ENCODE peak calls at places on chromosomes 6 and 20, in six cellular contexts. U, H, N, Q, R and D are unnamed samples.

GRCh38 chr6:21523652-21524051 is 69.9 kb upstream of the SOX4 start:
- DNase-seq in H (no peak), N (no peak), R (no peak), U (no peak), Q (no peak), D (no peak)

GRCh38 chr6:119226089-119226488 is 123.5 kb downstream of the MAN1A1 start:
- DNase-seq in U (no peak), N (no peak), Q (no peak), H (no peak), R (no peak), D (no peak)

GRCh38 chr6:70241991-70242420 is 60.9 kb downstream of the COL9A1 start:
- DNase-seq in Q (no peak), U (no peak), N (no peak), H (no peak), R (no peak), D (no peak)

GRCh38 chr6:54992789-54993188 is 146.2 kb downstream of the FAM83B start:
- DNase-seq in U (peak), H (no peak), Q (no peak), R (no peak), N (no peak), D (peak)

GRCh38 chr20:53510266-53510665 is 83.4 kb downstream of the ZNF217 start:
- DNase-seq in N (no peak), R (no peak), H (no peak), U (no peak), Q (no peak), D (no peak)

GRCh38 chr6:102387351-102388033 is 994.0 kb downstream of the GRIK2 start:
- DNase-seq in Q (peak), R (no peak), N (peak), U (no peak), H (no peak), D (no peak)

GRCh38 chr20:34915131-34915530 is 38.7 kb downstream of the ACSS2 start:
- DNase-seq in H (no peak), Q (no peak), N (no peak), U (no peak), R (no peak), D (no peak)

GRCh38 chr6:139482184-139482751 is 107.8 kb upstream of the CITED2 start:
- DNase-seq in U (peak), N (no peak), R (no peak), Q (no peak), H (peak), D (no peak)

GRCh38 chr6:104686550-104687155 is 173.1 kb downstream of the HACE1 start:
- DNase-seq in U (no peak), H (no peak), N (no peak), Q (no peak), R (no peak), D (no peak)

GRCh38 chr20:50594591-50595432 is 84.6 kb downstream of the PTPN1 start:
- DNase-seq in U (no peak), N (no peak), H (no peak), R (no peak), Q (no peak), D (no peak)

GRCh38 chr20:46260480-46260879 is 47.8 kb downstream of the CDH22 start:
- DNase-seq in N (no peak), U (no peak), H (no peak), R (no peak), Q (peak), D (peak)

GRCh38 chr6:134698228-134698627 is 251.7 kb downstream of the ALDH8A1 start:
- DNase-seq in N (no peak), R (no peak), Q (no peak), H (peak), U (no peak), D (no peak)

GRCh38 chr20:25191689-25192088 is 3.8 kb upstream of the ENTPD6 start:
- DNase-seq in N (no peak), Q (no peak), R (no peak), U (no peak), H (no peak), D (no peak)

GRCh38 chr6:89035252-89036106 is 45.1 kb upstream of the PNRC1 start:
- DNase-seq in H (peak), N (peak), R (peak), U (no peak), Q (peak), D (peak)

GRCh38 chr6:11462742-11463414 is 74.7 kb upstream of the TMEM170B start:
- DNase-seq in H (peak), U (no peak), R (no peak), N (no peak), Q (no peak), D (no peak)

GRCh38 chr20:63750807-63751470 is 11.4 kb downstream of the SLC2A4RG start:
- DNase-seq in U (no peak), H (no peak), R (no peak), N (no peak), Q (no peak), D (no peak)

GRCh38 chr6:150153905-150154492 is 11.2 kb downstream of the PPP1R14C start:
- DNase-seq in H (no peak), Q (peak), R (peak), N (no peak), U (no peak), D (peak)

GRCh38 chr20:5786930-5787826 is 37.0 kb downstream of the SHLD1 start:
- DNase-seq in N (no peak), U (no peak), R (peak), H (peak), Q (peak), D (peak)

GRCh38 chr6:10256113-10256690 is 158.7 kb downstream of the TFAP2A start:
- DNase-seq in U (peak), Q (no peak), R (no peak), N (no peak), H (no peak), D (peak)

DNA sequence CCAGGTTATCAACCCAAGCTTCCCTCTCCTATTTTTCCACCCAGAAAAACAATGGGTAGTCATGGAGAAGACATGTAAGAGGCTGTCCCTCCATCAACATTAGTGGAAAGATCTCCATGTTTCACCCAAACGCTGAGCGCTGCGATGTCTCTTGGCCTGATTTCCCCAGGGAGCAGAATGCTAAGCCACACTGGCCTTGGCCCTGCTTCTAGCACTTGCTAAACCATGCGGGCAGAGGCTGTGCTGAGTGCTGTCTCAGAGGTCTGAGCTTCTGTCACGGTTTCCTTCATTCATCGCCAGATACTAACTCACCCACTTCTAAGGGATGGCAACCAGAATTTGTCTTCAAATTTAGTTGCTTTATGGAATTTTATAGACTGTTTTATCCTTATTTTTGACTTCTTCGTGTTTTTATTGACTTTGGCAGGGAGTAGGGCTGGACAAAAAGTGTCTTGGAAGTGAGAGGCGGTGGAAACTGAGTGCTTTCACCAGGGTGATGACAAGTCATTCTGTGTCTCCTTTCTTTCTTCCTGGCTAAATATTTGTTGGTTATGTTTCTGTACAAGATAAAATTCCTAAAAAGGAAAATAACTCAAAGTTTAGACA is 181.4 kb upstream of the UST start:
- DNase-seq in N (no peak), R (no peak), H (no peak), Q (no peak), U (no peak), D (peak)
- H3K4me2 ChIP-seq in N (no peak), R (peak), H (no peak), Q (peak), U (no peak), D (peak)

GRCh38 chr6:156840136-156840535 is 63.0 kb downstream of the ARID1B start:
- DNase-seq in H (no peak), Q (no peak), U (no peak), N (no peak), R (no peak), D (peak)
- H3K27ac ChIP-seq in H (peak), Q (no peak), U (no peak), N (no peak), R (peak), D (peak)

DNA sequence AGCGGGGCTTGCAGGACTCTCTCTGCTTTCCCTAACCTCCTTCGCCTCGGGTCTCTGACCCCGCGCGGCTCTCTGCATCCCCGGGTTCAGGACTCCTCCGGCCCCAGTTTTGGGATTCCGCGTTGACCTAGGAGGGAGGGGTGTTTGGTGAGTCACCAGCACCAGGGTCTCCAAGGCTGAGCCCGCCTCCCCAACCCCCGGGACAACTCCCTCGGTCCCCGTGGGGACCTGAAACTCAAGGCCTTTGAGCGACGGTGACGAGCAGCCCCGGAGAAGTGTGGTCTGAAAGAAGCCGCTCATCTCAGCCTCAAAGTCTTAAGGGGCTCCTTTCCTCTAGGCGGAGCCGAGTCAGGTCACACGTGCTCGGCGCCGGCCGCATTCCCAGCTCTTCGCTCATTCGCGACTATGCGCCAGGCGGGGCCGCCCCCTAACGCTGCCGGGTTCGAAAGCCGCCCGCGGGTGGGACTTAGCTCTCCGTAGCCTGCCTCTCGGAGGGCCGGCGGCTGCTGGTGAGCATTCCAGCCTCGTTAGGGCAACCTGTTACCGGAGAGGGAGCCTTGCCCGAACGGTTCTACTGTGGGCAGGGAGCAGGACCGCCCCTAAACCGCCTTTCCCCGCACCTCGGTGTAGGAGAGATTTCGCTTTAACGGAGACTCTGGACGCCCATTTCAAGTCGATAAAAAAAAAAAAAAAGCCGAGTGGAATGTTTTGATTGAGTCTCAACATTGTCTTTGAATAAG is 3.0 kb upstream of the PRDM13 start:
- DNase-seq in R (peak), H (no peak), U (no peak), Q (no peak), N (no peak), D (peak)
- TF ChIP-seq EZH2 in R (peak), H (peak), U (no peak), Q (peak), N (peak), D (peak)

GRCh38 chr6:56955171-56956155 is 556 bp downstream of the BEND6 start:
- DNase-seq in H (peak), Q (peak), U (peak), R (peak), N (peak), D (peak)
- H3K4me2 ChIP-seq in H (peak), Q (peak), U (peak), R (peak), N (peak), D (peak)

GRCh38 chr20:49267327-49267726 is 10.5 kb downstream of the ZNFX1 start:
- DNase-seq in N (no peak), H (no peak), U (peak), Q (no peak), R (no peak), D (no peak)

GRCh38 chr20:49268600-49269365 is 9.1 kb downstream of the ZNFX1 start:
- DNase-seq in U (peak), Q (no peak), N (no peak), R (peak), H (peak), D (peak)

GRCh38 chr20:49270736-49271135 is 7.1 kb downstream of the ZNFX1 start:
- DNase-seq in N (no peak), H (no peak), Q (no peak), U (no peak), R (no peak), D (no peak)

GRCh38 chr20:49272654-49273053 is 5.2 kb downstream of the ZNFX1 start:
- DNase-seq in R (no peak), Q (no peak), H (no peak), U (peak), N (no peak), D (no peak)

DNA sequence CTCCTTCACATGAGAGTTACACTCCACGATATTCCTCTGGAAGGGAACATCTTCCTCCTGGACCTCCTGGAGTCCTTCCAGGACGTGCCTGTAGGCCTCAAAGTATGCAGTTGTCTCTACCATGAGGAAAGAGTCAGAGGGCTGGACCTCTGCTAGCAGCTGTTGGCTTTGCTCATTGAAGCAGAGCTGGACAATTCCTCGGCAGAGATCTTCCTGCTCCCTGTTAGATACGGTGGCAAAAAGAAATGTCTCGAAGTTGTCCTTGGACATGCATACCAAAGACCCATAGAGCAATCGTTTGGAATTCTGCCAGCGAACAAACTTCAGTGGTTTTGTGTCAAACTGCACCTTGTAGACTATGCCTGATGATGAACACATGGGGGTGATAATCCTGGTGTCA is 7.7 kb downstream of the ZNFX1 start:
- DNase-seq in R (peak), Q (no peak), U (no peak), N (no peak), H (no peak), D (peak)
- H3K27ac ChIP-seq in R (no peak), Q (no peak), U (no peak), N (no peak), H (no peak), D (peak)